ENCODE peak calls at places on chromosomes 7 and 10, in four cellular contexts. One of them, this sample, is unnamed. For H3K4me1, the result is how much of the 10 kb centered on the place peaks cover.

GRCh38 chr7:38796636-38797501 is 112.1 kb downstream of the VPS41 start:
- DNase-seq in H9: no peak
- DNase-seq in thoracic aorta: no peak
- DNase-seq in GM12878: peak
- DNase-seq in this sample: no peak

GRCh38 chr10:16986406-16987128 is 143.0 kb downstream of the CUBN start:
- DNase-seq in H9: no peak
- DNase-seq in thoracic aorta: no peak
- DNase-seq in GM12878: no peak
- DNase-seq in this sample: no peak

GRCh38 chr7:157124655-157125054 is 14.1 kb upstream of the UBE3C start:
- DNase-seq in H9: no peak
- DNase-seq in GM12878: no peak
- DNase-seq in thoracic aorta: no peak
- DNase-seq in this sample: no peak

GRCh38 chr10:51881213-51881612 is 181.8 kb upstream of the CSTF2T start:
- DNase-seq in thoracic aorta: no peak
- DNase-seq in H9: no peak
- DNase-seq in GM12878: no peak
- DNase-seq in this sample: no peak

GRCh38 chr7:107025449-107026103 is 18.9 kb upstream of the PRKAR2B start:
- DNase-seq in H9: no peak
- DNase-seq in GM12878: no peak
- DNase-seq in thoracic aorta: no peak
- DNase-seq in this sample: no peak

GRCh38 chr7:90910136-90910535 is 314.0 kb downstream of the CDK14 start:
- DNase-seq in GM12878: no peak
- DNase-seq in thoracic aorta: no peak
- DNase-seq in H9: no peak
- DNase-seq in this sample: no peak

GRCh38 chr7:97418312-97418711 is 300.8 kb downstream of the SDHAF3 start:
- DNase-seq in GM12878: no peak
- DNase-seq in thoracic aorta: no peak
- DNase-seq in H9: peak
- DNase-seq in this sample: no peak

GRCh38 chr10:71623986-71624291 is 95.6 kb downstream of the C10orf105 start:
- DNase-seq in H9: no peak
- DNase-seq in thoracic aorta: no peak
- DNase-seq in GM12878: no peak
- DNase-seq in this sample: no peak

GRCh38 chr7:2873686-2874551 is 29.8 kb upstream of the GNA12 start:
- DNase-seq in H9: peak
- DNase-seq in thoracic aorta: no peak
- DNase-seq in GM12878: no peak
- DNase-seq in this sample: no peak

GRCh38 chr7:16695621-16696237 is 49.7 kb downstream of the BZW2 start:
- DNase-seq in H9: no peak
- DNase-seq in GM12878: no peak
- DNase-seq in thoracic aorta: no peak
- DNase-seq in this sample: no peak

GRCh38 chr7:102185796-102186195 is 100.9 kb upstream of the SH2B2 start:
- DNase-seq in H9: no peak
- DNase-seq in thoracic aorta: no peak
- DNase-seq in GM12878: no peak
- DNase-seq in this sample: no peak

GRCh38 chr10:6204341-6205191 is 1.8 kb downstream of the PFKFB3 start:
- DNase-seq in GM12878: no peak
- DNase-seq in H9: peak
- DNase-seq in thoracic aorta: no peak
- DNase-seq in this sample: peak

GRCh38 chr10:21993360-21994001 is 10.0 kb downstream of the DNAJC1 start:
- DNase-seq in H9: no peak
- DNase-seq in thoracic aorta: no peak
- DNase-seq in GM12878: no peak
- DNase-seq in this sample: no peak

GRCh38 chr7:2720024-2720423 is 32.0 kb downstream of the AMZ1 start:
- DNase-seq in GM12878: no peak
- DNase-seq in thoracic aorta: no peak
- DNase-seq in H9: no peak
- DNase-seq in this sample: no peak

GRCh38 chr7:55309040-55309991 is 55.8 kb upstream of the LANCL2 start:
- DNase-seq in thoracic aorta: no peak
- DNase-seq in H9: no peak
- DNase-seq in GM12878: peak
- DNase-seq in this sample: no peak

GRCh38 chr10:71985542-71986250 is 21.5 kb downstream of the CHST3 start:
- DNase-seq in H9: no peak
- DNase-seq in thoracic aorta: no peak
- DNase-seq in GM12878: peak
- DNase-seq in this sample: no peak

GRCh38 chr7:94041529-94041928 is 37.4 kb upstream of the BET1 start:
- DNase-seq in GM12878: no peak
- DNase-seq in thoracic aorta: no peak
- DNase-seq in H9: no peak
- DNase-seq in this sample: no peak

GRCh38 chr10:122311051-122311410 is 39.9 kb downstream of the BTBD16 start:
- DNase-seq in GM12878: no peak
- DNase-seq in H9: no peak
- DNase-seq in thoracic aorta: no peak
- DNase-seq in this sample: no peak
- H3K4me1 ChIP-seq in GM12878: under half
- H3K4me1 ChIP-seq in H9: under half
- H3K4me1 ChIP-seq in thoracic aorta: under half
- H3K4me1 ChIP-seq in this sample: under half

DNA sequence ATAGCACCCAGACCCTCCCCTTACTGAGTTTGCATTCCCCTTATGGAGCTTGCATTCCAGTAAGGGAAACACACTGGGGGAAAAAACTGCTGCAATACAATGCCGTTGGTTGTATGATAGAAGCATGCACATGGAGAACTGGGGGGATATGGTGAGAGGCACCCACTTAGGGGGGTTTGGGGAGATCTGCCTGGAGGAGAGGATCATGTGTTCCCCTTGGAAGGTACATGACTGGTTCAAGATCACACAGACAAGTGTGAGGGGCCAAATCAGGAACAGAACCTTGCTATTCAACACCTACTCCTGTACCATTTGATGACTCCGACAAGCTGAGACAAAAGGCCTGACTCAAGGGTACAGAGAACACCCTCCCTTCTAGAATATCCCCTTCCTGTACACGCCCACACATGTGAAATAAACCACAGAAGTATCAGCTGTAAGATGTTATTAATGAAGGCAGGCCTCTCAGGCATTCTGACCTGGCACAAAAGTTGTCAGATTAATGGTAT is 122.1 kb downstream of the NPY start:
- DNase-seq in H9: peak
- DNase-seq in GM12878: no peak
- DNase-seq in thoracic aorta: no peak
- DNase-seq in this sample: no peak
- TF ChIP-seq CTCF in H9: no peak
- TF ChIP-seq CTCF in GM12878: no peak
- TF ChIP-seq CTCF in thoracic aorta: no peak
- TF ChIP-seq CTCF in this sample: no peak

DNA sequence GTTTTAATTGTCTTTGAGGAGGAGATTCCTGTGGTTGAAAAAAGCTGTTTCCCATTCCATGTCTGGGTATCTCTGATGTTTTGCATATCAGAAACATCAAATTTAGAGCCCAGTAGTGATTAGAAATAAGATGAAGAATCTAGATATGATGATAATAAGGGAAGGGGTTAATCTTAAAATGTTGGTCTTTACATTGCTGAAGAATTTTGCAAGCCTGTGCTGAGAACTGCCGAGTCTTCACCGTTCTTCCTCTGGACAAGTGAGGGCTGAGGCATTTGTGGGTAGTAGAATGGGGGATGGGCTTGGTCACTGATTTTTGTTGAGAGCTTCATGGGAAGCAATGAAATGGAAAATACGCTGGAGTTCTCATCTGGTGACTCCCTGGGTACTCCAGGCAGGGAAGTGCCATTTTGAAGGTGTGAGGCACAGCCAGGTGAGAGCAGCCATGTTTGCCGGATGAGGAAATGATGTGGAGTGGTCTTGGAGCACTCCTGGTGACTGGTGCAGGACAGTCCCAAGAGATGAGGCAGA is 10.2 kb downstream of the TCF7L2 start:
- DNase-seq in GM12878: no peak
- DNase-seq in H9: no peak
- DNase-seq in thoracic aorta: no peak
- DNase-seq in this sample: no peak
- H3K4me1 ChIP-seq in GM12878: under half
- H3K4me1 ChIP-seq in H9: under half
- H3K4me1 ChIP-seq in thoracic aorta: half or more
- H3K4me1 ChIP-seq in this sample: under half

DNA sequence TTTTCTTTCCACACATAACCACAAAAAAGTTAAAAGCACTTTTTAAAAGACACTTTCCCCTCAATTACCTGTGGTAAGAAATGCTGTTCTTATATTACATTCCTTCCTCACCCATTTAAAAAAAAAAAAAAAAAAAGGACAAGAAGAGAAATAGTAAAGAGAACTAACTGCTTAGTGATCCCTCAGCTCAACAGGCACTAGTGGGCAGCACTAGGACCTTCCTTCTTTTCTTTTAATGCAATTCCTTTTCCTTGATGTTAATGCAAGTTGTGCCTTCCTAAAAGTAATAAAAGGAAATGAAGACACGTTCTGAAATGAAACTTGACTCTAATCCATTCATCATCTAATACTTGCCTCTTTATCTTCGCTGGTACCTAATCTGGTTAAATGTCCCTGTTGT is 189.6 kb downstream of the TCF7L2 start:
- DNase-seq in H9: no peak
- DNase-seq in thoracic aorta: no peak
- DNase-seq in GM12878: no peak
- DNase-seq in this sample: no peak
- TF ChIP-seq CTCF in H9: peak
- TF ChIP-seq CTCF in thoracic aorta: no peak
- TF ChIP-seq CTCF in GM12878: no peak
- TF ChIP-seq CTCF in this sample: no peak

DNA sequence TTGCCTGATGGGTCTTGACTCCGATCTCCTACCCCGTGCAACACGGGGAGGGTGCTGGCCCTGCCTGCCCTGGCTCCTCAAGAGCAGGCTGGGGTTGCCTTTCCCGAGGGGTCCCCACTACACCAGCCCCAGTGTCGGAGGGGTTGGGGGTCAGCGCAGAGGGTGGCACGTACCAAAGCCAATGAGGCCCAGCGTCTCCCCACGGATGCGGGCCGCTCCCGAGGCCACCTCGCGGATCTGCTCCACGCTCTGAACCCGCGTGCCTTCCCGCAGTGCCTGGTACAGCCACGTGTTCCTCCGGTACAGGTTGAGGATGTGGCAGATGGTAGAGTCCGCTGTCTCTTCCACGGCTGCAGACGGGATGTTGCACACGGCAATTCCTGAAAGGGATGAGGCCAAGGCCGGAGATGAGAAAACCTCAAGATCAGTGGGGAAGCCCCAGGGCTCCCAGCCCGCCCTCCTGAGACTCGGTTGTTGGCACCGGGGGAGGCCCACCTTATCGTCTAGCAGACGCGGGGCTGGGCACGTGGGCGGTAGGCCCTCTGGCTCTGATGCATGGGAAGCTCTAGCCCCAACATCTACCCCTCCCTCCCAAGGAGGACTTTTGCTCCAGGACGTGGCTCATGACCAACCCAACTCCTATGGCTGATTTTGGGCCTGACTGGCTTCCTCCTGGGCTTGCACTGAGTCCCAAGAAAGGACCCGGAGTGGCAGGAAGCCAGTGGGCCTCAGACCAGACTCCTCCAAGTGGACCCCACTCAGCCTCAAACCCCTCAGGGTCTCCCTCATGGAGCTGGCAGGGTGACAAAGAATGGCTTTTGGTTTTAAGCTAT is 56.1 kb downstream of the ZRANB1 start:
- DNase-seq in H9: peak
- DNase-seq in GM12878: no peak
- DNase-seq in thoracic aorta: no peak
- DNase-seq in this sample: peak
- H3K4me1 ChIP-seq in H9: under half
- H3K4me1 ChIP-seq in GM12878: under half
- H3K4me1 ChIP-seq in thoracic aorta: half or more
- H3K4me1 ChIP-seq in this sample: under half